ENCODE peak calls at places on chromosomes 1 and 21, in seven cellular contexts. Y is heart left ventricle, O is fibroblast of lung, W is gastrocnemius medialis, B is pancreas, P is upper lobe of right lung, M is heart right ventricle. J is an unnamed sample.
A peak's percentile ranks its signal among the peaks of the same experiment; 100 is the strongest.

GRCh38 chr1:70528591-70529333 is 117.7 kb downstream of the CTH start:
- DNase-seq in P (no peak), B (no peak), W (no peak), Y (no peak), O (peak; percentile 33), M (no peak), J (no peak)

GRCh38 chr1:16918371-16918770 is 3.4 kb upstream of the CROCC start:
- DNase-seq in B (no peak), W (no peak), O (no peak), M (no peak), P (peak; percentile 6), Y (peak; percentile 23), J (no peak)

GRCh38 chr21:37868896-37869295 is 47.4 kb downstream of the KCNJ6 start:
- DNase-seq in O (no peak), W (no peak), Y (no peak), B (no peak), M (no peak), P (no peak), J (no peak)

GRCh38 chr1:63033211-63033610 is 249.3 kb downstream of the ATG4C start:
- DNase-seq in O (no peak), P (no peak), Y (no peak), W (no peak), M (no peak), B (no peak), J (no peak)

GRCh38 chr1:25216123-25216522 is 16.2 kb downstream of the SYF2 start:
- DNase-seq in P (no peak), M (no peak), W (no peak), O (no peak), B (no peak), Y (no peak), J (no peak)

GRCh38 chr1:239998312-239998649 is 93.4 kb upstream of the FMN2 start:
- DNase-seq in O (no peak), B (no peak), Y (no peak), M (no peak), P (no peak), W (no peak), J (no peak)

GRCh38 chr1:208025036-208025435 is 114.1 kb upstream of the CD34 start:
- DNase-seq in B (no peak), W (peak; percentile 42), Y (no peak), P (peak; percentile 18), M (no peak), O (peak; percentile 50), J (no peak)

GRCh38 chr1:80054129-80054528 is 1047.6 kb upstream of the ADGRL4 start:
- DNase-seq in M (no peak), B (no peak), O (peak; percentile 87), W (no peak), P (no peak), Y (no peak), J (no peak)

GRCh38 chr1:219174672-219175564 is 1.2 kb downstream of the LYPLAL1 start:
- DNase-seq in M (no peak), Y (no peak), O (peak; percentile 89), W (peak; percentile 16), B (peak; percentile 13), P (no peak), J (no peak)

GRCh38 chr1:188249813-188250212 is 1421.1 kb downstream of the PLA2G4A start:
- DNase-seq in M (no peak), O (no peak), P (no peak), Y (no peak), B (no peak), W (no peak), J (no peak)

GRCh38 chr1:187280051-187280450 is 451.3 kb downstream of the PLA2G4A start:
- DNase-seq in B (no peak), W (no peak), Y (no peak), O (no peak), P (no peak), M (no peak), J (no peak)

GRCh38 chr1:69388044-69388443 is 179.7 kb upstream of the LRRC7 start:
- DNase-seq in O (no peak), P (no peak), B (no peak), Y (no peak), W (no peak), M (no peak), J (no peak)

GRCh38 chr1:224632921-224633321 is 16.8 kb downstream of the CNIH3 start:
- DNase-seq in M (no peak), W (no peak), O (no peak), P (no peak), Y (no peak), B (no peak), J (no peak)

GRCh38 chr1:78155121-78155520 is 109.4 kb downstream of the GIPC2 start:
- DNase-seq in Y (no peak), W (no peak), B (no peak), P (no peak), O (no peak), M (no peak), J (no peak)

GRCh38 chr1:27862671-27863551 is 9.4 kb upstream of the THEMIS2 start:
- DNase-seq in O (peak; percentile 99), B (no peak), Y (no peak), W (peak; percentile 86), P (peak; percentile 72), M (no peak), J (peak; percentile 74)

GRCh38 chr1:204670152-204670927 is 15.2 kb downstream of the LRRN2 start:
- DNase-seq in O (peak; percentile 19), B (no peak), M (no peak), P (no peak), Y (no peak), W (no peak), J (no peak)

GRCh38 chr1:206794294-206794908 is 22.1 kb upstream of the IL10 start:
- DNase-seq in P (no peak), W (no peak), M (no peak), B (no peak), O (no peak), Y (no peak), J (no peak)

DNA sequence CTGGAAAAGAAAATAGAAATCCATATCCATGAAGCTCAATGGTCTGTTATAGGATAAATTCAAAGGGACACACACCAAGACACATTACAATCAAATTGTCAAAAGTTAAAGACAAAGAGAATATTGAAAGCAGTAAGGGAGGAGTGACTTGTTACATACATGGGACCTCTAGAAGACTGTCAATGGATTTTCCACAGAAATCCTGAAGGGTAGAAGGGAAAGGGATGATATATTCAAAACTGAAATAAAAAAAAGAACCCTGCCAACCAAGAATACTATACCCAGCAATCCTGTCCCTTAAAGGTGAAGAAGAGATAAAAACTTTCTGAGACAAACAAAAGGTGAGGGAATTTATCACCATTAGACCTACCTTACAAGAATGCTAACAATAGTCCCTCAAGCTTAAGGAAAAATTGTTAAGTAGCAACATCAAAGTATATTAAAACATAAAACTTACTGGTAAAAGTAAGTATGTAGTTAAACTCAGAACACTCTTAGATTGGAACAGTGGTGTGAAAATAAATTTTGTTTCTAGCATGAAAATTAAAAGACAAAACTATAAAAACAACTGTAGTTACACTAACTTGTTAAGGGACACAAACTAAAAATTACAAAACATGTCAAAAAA is 103.2 kb upstream of the APP start:
- DNase-seq in M (no peak), B (no peak), W (no peak), P (no peak), Y (no peak), O (no peak), J (no peak)
- H3K9me3 ChIP-seq in M (peaks cover 9% of the 10 kb centered on the region), B (no peaks in the 10 kb centered on the region), W (peaks cover 12% of the 10 kb centered on the region), P (peaks cover 29% of the 10 kb centered on the region), Y (peaks cover 45% of the 10 kb centered on the region), O (no peaks in the 10 kb centered on the region), J (no peaks in the 10 kb centered on the region)

DNA sequence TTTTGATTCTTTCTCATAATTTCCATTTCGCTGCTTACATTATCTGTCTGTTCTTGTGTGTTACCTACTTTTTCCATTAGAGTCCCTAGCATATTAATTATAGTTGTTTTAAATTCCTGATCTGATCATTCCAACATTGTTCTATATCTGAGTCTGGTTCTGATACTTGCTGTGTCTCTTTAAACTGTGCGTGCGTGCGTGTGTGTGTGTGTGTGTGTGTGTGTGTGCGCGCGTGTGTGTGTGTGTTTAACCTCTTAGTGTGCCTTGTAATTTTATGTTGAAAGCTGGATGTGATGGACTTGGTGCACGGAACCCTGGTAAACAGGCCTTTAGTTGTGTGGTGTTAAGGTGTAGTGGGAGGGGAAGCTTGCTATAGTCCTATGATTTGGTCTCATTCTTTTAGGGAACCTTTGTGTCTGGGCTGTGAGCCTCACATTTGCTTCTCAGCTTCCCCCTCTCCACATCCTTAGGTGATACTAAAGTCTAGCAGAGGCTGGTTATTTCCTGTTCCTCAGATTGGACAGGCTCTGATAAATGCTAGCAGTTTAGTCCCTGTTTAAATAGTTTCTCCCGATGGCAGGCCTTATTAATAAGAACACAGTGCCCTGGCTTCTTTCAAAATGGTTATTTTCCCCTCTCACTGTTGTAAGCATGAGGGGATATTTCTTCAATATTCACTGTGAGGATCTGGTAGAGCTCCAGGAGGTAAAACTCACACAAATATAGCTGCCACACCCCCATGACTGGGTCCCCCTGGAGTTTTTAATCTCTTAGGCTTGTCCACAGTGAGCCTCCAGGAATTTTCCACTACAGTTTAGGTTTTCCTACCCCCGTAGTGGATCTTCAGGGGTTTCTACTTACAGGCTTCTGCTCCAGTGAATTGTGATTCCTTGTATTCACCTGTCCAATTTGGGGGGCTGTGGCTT is 118.3 kb downstream of the GALNT2 start:
- DNase-seq in B (no peak), O (no peak), P (no peak), Y (no peak), M (no peak), W (no peak), J (no peak)
- H3K27ac ChIP-seq in B (peak overlapping the region; percentile 78), O (no peak overlapping the region), P (peak overlapping the region; percentile 80), Y (no peak overlapping the region), M (peak overlapping the region; percentile 7), W (peak overlapping the region; percentile 61), J (peak overlapping the region; percentile 61)

DNA sequence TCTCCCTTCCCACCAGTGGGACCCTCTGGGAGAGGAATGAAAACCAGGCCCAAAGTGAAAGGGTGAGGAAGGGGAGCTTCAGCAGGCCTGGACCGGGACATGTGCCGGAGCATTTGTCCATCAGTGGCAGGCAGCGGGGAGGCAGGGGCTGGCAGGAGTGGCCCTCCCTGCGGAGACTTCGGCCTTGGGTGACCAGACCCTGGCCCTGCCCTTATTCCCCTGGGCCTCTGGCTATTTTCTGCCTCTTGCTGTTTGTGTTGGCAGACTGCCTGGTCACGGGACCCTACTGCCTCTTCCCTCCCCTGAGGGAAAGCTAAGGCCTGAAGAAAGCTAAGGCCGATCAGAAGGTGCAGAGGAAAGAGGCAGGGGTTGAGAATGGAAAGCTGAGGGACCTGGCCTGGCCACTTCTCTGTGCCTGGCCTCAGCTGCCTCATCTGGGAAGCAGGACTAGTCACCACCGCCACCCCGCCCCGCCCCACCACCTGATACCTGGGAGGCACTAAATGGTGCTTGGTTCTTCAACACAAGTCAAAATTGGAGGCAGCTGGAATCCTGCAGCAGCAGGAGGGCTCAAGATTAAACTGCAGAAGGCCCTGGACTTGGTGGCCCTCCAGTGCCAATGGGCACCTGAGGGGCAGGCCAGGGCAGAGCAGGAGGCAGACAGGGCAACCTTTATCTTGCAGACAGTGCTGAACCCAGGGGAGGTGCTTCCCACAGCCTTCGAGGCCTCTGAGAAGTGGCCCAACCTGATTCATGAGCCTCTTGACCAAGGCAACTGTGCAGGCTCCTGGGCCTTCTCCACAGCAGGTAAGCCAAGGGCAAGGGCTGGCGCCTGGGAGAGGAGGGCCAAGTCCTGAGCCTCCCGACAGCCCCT is 7.9 kb downstream of the TINAGL1 start:
- DNase-seq in O (peak; percentile 80), B (peak; percentile 77), M (peak; percentile 86), W (peak; percentile 43), Y (peak; percentile 89), P (peak; percentile 85), J (no peak)
- TF ChIP-seq CTCF in O (no peak), B (no peak), M (no peak), W (no peak), Y (no peak), P (no peak), J (no peak)

DNA sequence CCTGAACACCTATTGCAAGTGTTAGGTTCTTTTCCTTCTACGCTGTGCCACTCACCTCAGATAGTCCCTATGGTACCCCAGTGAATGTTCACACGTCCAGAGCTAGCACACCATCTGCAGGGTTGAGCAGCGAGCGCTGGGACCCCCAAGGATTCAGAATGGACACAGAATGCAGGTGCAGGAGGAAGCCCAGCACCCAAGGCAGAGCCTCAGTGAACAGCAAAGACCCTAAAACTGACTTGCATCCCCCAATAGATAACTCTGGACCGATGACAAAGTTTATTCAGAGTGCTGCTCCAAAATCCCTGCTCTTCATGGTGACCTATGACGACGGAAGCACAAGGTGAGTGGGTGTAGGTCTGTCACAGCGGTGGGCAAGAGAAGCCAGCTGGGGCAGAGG is 15.1 kb upstream of the MX2 start:
- DNase-seq in B (no peak), O (no peak), Y (no peak), P (no peak), W (no peak), M (no peak), J (no peak)
- H3K9me3 ChIP-seq in B (no peaks in the 10 kb centered on the region), O (no peaks in the 10 kb centered on the region), Y (peaks cover 5% of the 10 kb centered on the region), P (no peaks in the 10 kb centered on the region), W (no peaks in the 10 kb centered on the region), M (no peaks in the 10 kb centered on the region), J (no peaks in the 10 kb centered on the region)

J was measured in tibial nerve.